ENCODE peak calls at places on chromosome 1, in eight cellular contexts. T is cardiac fibroblast; I is stimulated activated CD4-positive, alpha-beta T cell treated with anti-CD3 and anti-CD28 coated beads, Interleukin-1b, Interleukin-23, amount 100 ng/mL, for 24 hours; R is SJSA1; K is cardiac septum; C is NCI-H460; E is GM19239; B is MM.1S. W is an unnamed sample.

GRCh38 chr1:228463559-228464455 is 23.4 kb upstream of the RNF187 start:
- DNase-seq in T (peak), I (peak), R (no peak), K (no peak), C (peak), E (no peak), B (peak), W (no peak)

GRCh38 chr1:100502052-100502792 is 35.7 kb upstream of the GPR88 start:
- DNase-seq in T (peak), I (no peak), R (no peak), K (no peak), C (peak), E (no peak), B (no peak), W (no peak)

GRCh38 chr1:156639601-156640101 is 2.3 kb upstream of the BCAN start:
- DNase-seq in T (no peak), I (no peak), R (no peak), K (no peak), C (no peak), E (no peak), B (no peak), W (no peak)

GRCh38 chr1:6489799-6490180 is 1.7 kb downstream of the PLEKHG5 start:
- DNase-seq in T (peak), I (peak), R (peak), K (peak), C (peak), E (peak), B (peak), W (no peak)

GRCh38 chr1:59066231-59066630 is 230.7 kb upstream of the FGGY start:
- DNase-seq in T (no peak), I (no peak), R (no peak), K (no peak), C (no peak), E (no peak), B (no peak), W (no peak)

GRCh38 chr1:155073377-155074272 is 5.0 kb upstream of the EFNA3 start:
- DNase-seq in T (no peak), I (no peak), R (no peak), K (no peak), C (no peak), E (no peak), B (peak), W (no peak)

GRCh38 chr1:52424757-52425265 is 20.4 kb downstream of the PRPF38A start:
- DNase-seq in T (peak), I (no peak), R (no peak), K (no peak), C (no peak), E (no peak), B (no peak), W (no peak)

GRCh38 chr1:17355898-17356297 is 16.1 kb upstream of the PADI6 start:
- DNase-seq in T (no peak), I (peak), R (no peak), K (no peak), C (no peak), E (no peak), B (no peak), W (no peak)

GRCh38 chr1:8116892-8117262 is 90.8 kb upstream of the ERRFI1 start:
- DNase-seq in T (peak), I (no peak), R (peak), K (no peak), C (no peak), E (no peak), B (no peak), W (no peak)

GRCh38 chr1:20371411-20371810 is 80.7 kb downstream of the VWA5B1 start:
- DNase-seq in T (peak), I (no peak), R (no peak), K (peak), C (no peak), E (no peak), B (no peak), W (no peak)

GRCh38 chr1:19495816-19496528 is 10.6 kb upstream of the CAPZB start:
- DNase-seq in T (no peak), I (no peak), R (no peak), K (no peak), C (no peak), E (no peak), B (peak), W (no peak)

GRCh38 chr1:152926091-152926490 is 17.7 kb downstream of the IVL start:
- DNase-seq in T (peak), I (no peak), R (no peak), K (no peak), C (peak), E (peak), B (peak), W (no peak)

GRCh38 chr1:32447469-32448185 is 17.2 kb upstream of the ZBTB8B start:
- DNase-seq in T (peak), I (no peak), R (peak), K (no peak), C (no peak), E (no peak), B (no peak), W (no peak)

GRCh38 chr1:235997916-235998315 is 67.0 kb downstream of the NID1 start:
- DNase-seq in T (no peak), I (no peak), R (no peak), K (no peak), C (no peak), E (no peak), B (no peak), W (no peak)

GRCh38 chr1:53754484-53755312 is 15.7 kb upstream of the GLIS1 start:
- DNase-seq in T (peak), I (no peak), R (peak), K (no peak), C (peak), E (no peak), B (peak), W (no peak)

GRCh38 chr1:156487862-156488261 is 12.7 kb downstream of the MEF2D start:
- DNase-seq in T (no peak), I (no peak), R (no peak), K (no peak), C (no peak), E (no peak), B (peak), W (no peak)

GRCh38 chr1:200304146-200304545 is 105.7 kb downstream of the ZNF281 start:
- DNase-seq in T (no peak), I (no peak), R (no peak), K (no peak), C (no peak), E (no peak), B (no peak), W (no peak)

GRCh38 chr1:61997123-61997522 is 197.5 kb upstream of the L1TD1 start:
- DNase-seq in T (no peak), I (no peak), R (no peak), K (no peak), C (no peak), E (no peak), B (no peak), W (no peak)

GRCh38 chr1:17819129-17819802 is 64.1 kb downstream of the ACTL8 start:
- DNase-seq in T (no peak), I (no peak), R (no peak), K (peak), C (no peak), E (no peak), B (no peak), W (peak)

GRCh38 chr1:57111210-57111609 is 145.4 kb upstream of the C8B start:
- DNase-seq in T (no peak), I (no peak), R (no peak), K (no peak), C (no peak), E (no peak), B (no peak), W (no peak)

GRCh38 chr1:224087358-224087757 is 26.6 kb upstream of the FBXO28 start:
- DNase-seq in T (no peak), I (no peak), R (no peak), K (no peak), C (no peak), E (no peak), B (no peak), W (no peak)

GRCh38 chr1:55048453-55049270 is 9.3 kb downstream of the PCSK9 start:
- DNase-seq in T (no peak), I (no peak), R (no peak), K (peak), C (no peak), E (no peak), B (no peak), W (peak)

GRCh38 chr1:70779571-70779970 is 268.0 kb downstream of the PTGER3 start:
- DNase-seq in T (peak), I (no peak), R (no peak), K (no peak), C (no peak), E (no peak), B (no peak), W (no peak)

GRCh38 chr1:212916395-212917133 is 33.8 kb upstream of the VASH2 start:
- DNase-seq in T (peak), I (no peak), R (no peak), K (no peak), C (no peak), E (no peak), B (no peak), W (no peak)

GRCh38 chr1:45340816-45341215 is 576 bp upstream of the MUTYH start:
- DNase-seq in T (no peak), I (no peak), R (no peak), K (no peak), C (no peak), E (no peak), B (peak), W (no peak)

GRCh38 chr1:15370781-15371467 is 38.8 kb upstream of the EFHD2 start:
- DNase-seq in T (no peak), I (no peak), R (no peak), K (no peak), C (no peak), E (no peak), B (no peak), W (no peak)

GRCh38 chr1:234643111-234643849 is 33.3 kb upstream of the IRF2BP2 start:
- DNase-seq in T (no peak), I (no peak), R (no peak), K (no peak), C (no peak), E (no peak), B (no peak), W (no peak)

GRCh38 chr1:29760165-29760564 is 523.8 kb downstream of the PTPRU start:
- DNase-seq in T (no peak), I (no peak), R (no peak), K (no peak), C (no peak), E (no peak), B (no peak), W (no peak)

GRCh38 chr1:153921803-153922075 is 1.0 kb downstream of the GATAD2B start:
- DNase-seq in T (peak), I (no peak), R (no peak), K (peak), C (no peak), E (no peak), B (peak), W (no peak)